ENCODE peak calls at places on chromosomes 7 and 10, in four cellular contexts. H is uterus, B is tibial nerve, Z is breast epithelium. I is an unnamed sample.
A peak's percentile ranks its signal among the peaks of the same experiment; 100 is the strongest.

GRCh38 chr7:102806613-102807012 is 57.8 kb downstream of the FAM185A start:
- DNase-seq in H (no peak), B (no peak), Z (no peak), I (no peak)

GRCh38 chr10:75197906-75198305 is 12.7 kb upstream of the VDAC2 start:
- DNase-seq in H (no peak), B (no peak), Z (no peak), I (no peak)

GRCh38 chr7:117375380-117375779 is 51.9 kb downstream of the ASZ1 start:
- DNase-seq in H (no peak), B (no peak), Z (no peak), I (no peak)

GRCh38 chr10:6889718-6890117 is 309.6 kb upstream of the PRKCQ start:
- DNase-seq in H (no peak), B (no peak), Z (no peak), I (no peak)

GRCh38 chr7:20350518-20350951 is 19.8 kb downstream of the ITGB8 start:
- DNase-seq in H (no peak), B (peak; percentile 30), Z (no peak), I (no peak)

GRCh38 chr7:141641876-141642275 is 60.1 kb downstream of the DENND11 start:
- DNase-seq in H (no peak), B (no peak), Z (no peak), I (no peak)

GRCh38 chr7:2012981-2013380 is 219.8 kb downstream of the MAD1L1 start:
- DNase-seq in H (no peak), B (no peak), Z (no peak), I (peak; percentile 68)

GRCh38 chr7:115177832-115178231 is 255.9 kb downstream of the MDFIC start:
- DNase-seq in H (no peak), B (no peak), Z (no peak), I (no peak)

GRCh38 chr10:13987472-13987871 is 343.3 kb downstream of the FRMD4A start:
- DNase-seq in H (no peak), B (no peak), Z (no peak), I (no peak)

GRCh38 chr10:79171504-79171903 is 102.7 kb downstream of the ZMIZ1 start:
- DNase-seq in H (no peak), B (no peak), Z (no peak), I (no peak)

DNA sequence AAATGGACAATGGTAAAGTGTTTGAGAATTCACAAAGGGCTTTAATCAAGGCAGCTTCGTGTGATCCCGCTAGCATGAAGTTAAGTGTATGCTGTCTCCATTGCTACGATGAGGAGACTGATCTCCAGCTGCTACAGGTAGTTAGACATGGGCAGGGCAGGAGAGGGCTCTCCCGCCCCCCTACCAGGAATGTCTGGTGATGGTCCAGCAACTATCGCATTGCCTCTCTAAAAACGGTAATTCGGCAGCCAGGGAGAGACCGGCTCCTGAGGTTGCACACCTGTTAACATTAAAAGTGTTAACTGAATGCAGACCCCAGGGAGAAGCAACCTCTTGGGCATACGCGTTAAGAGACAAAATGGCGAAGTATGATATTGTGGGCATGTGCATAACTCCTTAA is 37.9 kb downstream of the SVIL start:
- DNase-seq in H (no peak), B (no peak), Z (no peak), I (no peak)
- H3K4me1 ChIP-seq in H (peaks cover 7% of the 10 kb centered on the region), B (peaks cover 7% of the 10 kb centered on the region), Z (no peaks in the 10 kb centered on the region), I (no peaks in the 10 kb centered on the region)

GRCh38 chr10:104193787-104194186 is 38.4 kb downstream of the CFAP43 start:
- DNase-seq in H (no peak), B (no peak), Z (no peak), I (no peak)
- H3K27ac ChIP-seq in H (no peak overlapping the region), B (no peak overlapping the region), Z (no peak overlapping the region), I (no peak overlapping the region)

GRCh38 chr7:74033372-74034311 is 5.7 kb downstream of the ELN start:
- DNase-seq in H (peak; percentile 82), B (peak; percentile 46), Z (no peak), I (no peak)
- TF ChIP-seq POLR2A in H (no peak), B (peak; percentile 25), Z (no peak), I (no peak)

GRCh38 chr7:142800699-142801260 is 30.0 kb downstream of the PRSS2 start:
- DNase-seq in H (no peak), B (no peak), Z (no peak), I (no peak)
- H3K4me1 ChIP-seq in H (no peaks in the 10 kb centered on the region), B (peaks cover 12% of the 10 kb centered on the region), Z (no peaks in the 10 kb centered on the region), I (no peaks in the 10 kb centered on the region)

I was measured in right lobe of liver.